ENCODE peak calls at places on chromosomes 2 and 18, in seven cellular contexts. M is transverse colon, Z is HL-60, U is K562, A is endothelial cell of umbilical vein, E is GM23338, C is HCT116. W is an unnamed sample.

GRCh38 chr18:5145168-5145857 is 51.7 kb downstream of the AKAIN1 start:
- DNase-seq in E (no peak), Z (no peak), A (no peak), C (no peak), U (no peak), M (no peak), W (no peak)

GRCh38 chr2:175275499-175275898 is 94.0 kb upstream of the ATP5MC3 start:
- DNase-seq in E (no peak), C (no peak), Z (no peak), M (no peak), A (no peak), U (no peak), W (no peak)

GRCh38 chr2:45256867-45257641 is 247.8 kb upstream of the SIX2 start:
- DNase-seq in M (no peak), U (no peak), C (no peak), E (peak; percentile 57), Z (no peak), A (no peak), W (no peak)

GRCh38 chr18:9237982-9238381 is 96.6 kb upstream of the TWSG1 start:
- DNase-seq in C (no peak), E (no peak), A (no peak), Z (no peak), M (no peak), U (no peak), W (no peak)

GRCh38 chr2:75403991-75404428 is 156.7 kb downstream of the EVA1A start:
- DNase-seq in C (peak; percentile 39), M (no peak), Z (no peak), E (peak; percentile 82), U (peak; percentile 33), A (peak; percentile 57), W (peak; percentile 32)

GRCh38 chr2:126831234-126832005 is 67.3 kb upstream of the TEX51 start:
- DNase-seq in U (no peak), Z (no peak), E (no peak), M (no peak), C (no peak), A (peak; percentile 3), W (no peak)

GRCh38 chr2:117087565-117088291 is 726.8 kb upstream of the DDX18 start:
- DNase-seq in M (no peak), Z (no peak), E (peak; percentile 76), A (no peak), C (no peak), U (no peak), W (no peak)

GRCh38 chr18:11324956-11325873 is 175.8 kb upstream of the PIEZO2 start:
- DNase-seq in A (no peak), E (no peak), Z (no peak), C (no peak), M (no peak), U (no peak), W (no peak)

GRCh38 chr18:3037423-3037915 is 24.5 kb upstream of the LPIN2 start:
- DNase-seq in M (peak; percentile 41), A (peak; percentile 76), E (no peak), U (peak; percentile 73), Z (peak; percentile 82), C (peak; percentile 24), W (peak; percentile 88)

GRCh38 chr2:208545398-208546042 is 138.9 kb downstream of the PTH2R start:
- DNase-seq in M (peak; percentile 21), E (peak; percentile 32), Z (no peak), C (no peak), U (peak; percentile 40), A (no peak), W (no peak)

GRCh38 chr2:108630567-108631405 is 88.5 kb upstream of the RANBP2 start:
- DNase-seq in E (no peak), Z (no peak), C (no peak), U (no peak), A (no peak), M (no peak), W (no peak)

GRCh38 chr2:186716899-186717811 is 23.3 kb downstream of the FAM171B start:
- DNase-seq in C (no peak), E (peak; percentile 56), M (no peak), Z (no peak), A (no peak), U (no peak), W (no peak)

GRCh38 chr2:144032566-144032965 is 487.4 kb downstream of the ZEB2 start:
- DNase-seq in A (no peak), C (no peak), E (no peak), Z (no peak), U (no peak), M (no peak), W (no peak)

GRCh38 chr2:79131687-79132086 is 11.4 kb downstream of the REG1A start:
- DNase-seq in M (no peak), E (no peak), Z (no peak), A (no peak), C (no peak), U (no peak), W (no peak)

GRCh38 chr18:30486856-30487255 is 555.7 kb downstream of the DSC3 start:
- DNase-seq in M (no peak), A (no peak), U (no peak), C (no peak), E (no peak), Z (no peak), W (no peak)

GRCh38 chr2:236663671-236664101 is 94.1 kb downstream of the ACKR3 start:
- DNase-seq in E (no peak), U (no peak), C (no peak), Z (no peak), M (no peak), A (no peak), W (no peak)

GRCh38 chr2:225468131-225468530 is 68.6 kb downstream of the NYAP2 start:
- DNase-seq in A (no peak), E (no peak), M (no peak), Z (no peak), C (no peak), U (no peak), W (no peak)

GRCh38 chr2:230267556-230267955 is 42.0 kb downstream of the SP140 start:
- DNase-seq in M (no peak), U (no peak), E (no peak), Z (no peak), C (no peak), A (no peak), W (no peak)

GRCh38 chr2:7027436-7027835 is 110.2 kb downstream of the RNF144A start:
- DNase-seq in U (no peak), A (no peak), Z (no peak), C (no peak), E (no peak), M (no peak), W (no peak)
- H3K27ac ChIP-seq in U (no peak overlapping the region), A (no peak overlapping the region), Z (no peak overlapping the region), C (no peak overlapping the region), E (no peak overlapping the region), M (no peak overlapping the region), W (no peak overlapping the region)

DNA sequence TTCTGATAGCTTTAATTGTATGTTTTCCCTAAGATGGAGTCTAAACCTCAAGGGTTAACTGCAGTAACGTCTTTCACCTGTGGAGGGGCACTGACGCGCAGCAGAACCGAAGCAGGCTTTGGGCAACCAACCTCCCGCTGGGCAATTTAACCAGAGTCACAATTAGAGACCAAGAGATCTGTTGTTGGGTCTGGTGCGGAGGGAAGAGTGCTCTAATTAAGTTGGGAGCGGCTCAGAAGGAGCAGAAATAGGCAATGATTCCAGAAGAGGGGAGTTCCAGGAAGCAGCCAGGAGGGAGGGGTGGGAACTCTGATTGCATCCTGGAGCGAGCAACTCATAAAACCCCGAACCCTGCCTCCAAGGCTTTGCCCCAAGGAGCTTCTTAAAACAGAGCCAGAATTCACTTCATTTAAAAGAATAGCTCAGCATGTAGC is 245.8 kb downstream of the PAX3 start:
- DNase-seq in Z (no peak), U (no peak), E (peak; percentile 92), A (no peak), M (peak; percentile 9), C (peak; percentile 22), W (no peak)
- TF ChIP-seq POLR2AphosphoS5 in Z (no peak), U (no peak), E (peak; percentile 53), A (no peak), M (no peak), C (no peak), W (no peak)

GRCh38 chr2:205930209-205930608 is 155.8 kb downstream of the INO80D start:
- DNase-seq in U (no peak), C (no peak), Z (no peak), A (peak; percentile 83), M (no peak), E (peak; percentile 19), W (no peak)

GRCh38 chr2:205931388-205931787 is 154.6 kb downstream of the INO80D start:
- DNase-seq in E (no peak), A (no peak), C (no peak), Z (no peak), M (no peak), U (peak; percentile 11), W (no peak)

GRCh38 chr2:205925373-205926337 is 160.3 kb downstream of the INO80D start:
- DNase-seq in Z (peak; percentile 68), E (peak; percentile 86), U (peak; percentile 71), C (no peak), M (peak; percentile 81), A (peak; percentile 79), W (no peak)

GRCh38 chr2:205924676-205925075 is 161.3 kb downstream of the INO80D start:
- DNase-seq in C (no peak), M (no peak), E (no peak), Z (no peak), A (no peak), U (no peak), W (no peak)

DNA sequence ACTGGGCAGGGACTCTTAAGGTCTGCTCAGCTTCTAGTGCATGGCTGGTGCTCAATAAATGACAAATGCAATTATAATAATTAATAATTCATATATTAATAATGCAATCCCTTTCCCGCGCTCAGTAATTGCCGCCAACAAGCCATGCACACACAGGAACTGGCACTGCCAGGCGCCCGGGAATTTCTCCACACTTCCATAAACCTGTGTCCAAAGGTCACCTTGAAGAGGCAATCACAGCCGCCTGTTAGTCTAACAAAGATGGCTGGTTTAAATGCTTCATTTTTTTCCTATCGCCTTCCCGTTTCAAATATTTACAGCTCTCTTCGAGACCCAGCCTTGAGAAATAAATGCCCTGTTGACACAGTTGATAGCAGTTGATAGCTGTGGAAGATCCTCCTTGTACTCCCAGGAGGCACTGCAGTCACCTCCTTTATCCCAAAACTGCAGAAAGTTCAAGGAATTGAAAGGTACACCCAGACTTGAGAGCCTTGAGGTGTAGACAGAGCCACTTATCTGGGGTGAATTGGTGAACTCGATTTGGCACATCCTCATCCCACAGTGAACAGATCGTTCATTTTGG is 156.4 kb downstream of the INO80D start:
- DNase-seq in C (no peak), M (peak; percentile 75), E (no peak), U (no peak), A (no peak), Z (no peak), W (no peak)
- H3K27ac ChIP-seq in C (no peak overlapping the region), M (peak overlapping the region; percentile 68), E (no peak overlapping the region), U (no peak overlapping the region), A (peak overlapping the region; percentile 93), Z (no peak overlapping the region), W (no peak overlapping the region)

DNA sequence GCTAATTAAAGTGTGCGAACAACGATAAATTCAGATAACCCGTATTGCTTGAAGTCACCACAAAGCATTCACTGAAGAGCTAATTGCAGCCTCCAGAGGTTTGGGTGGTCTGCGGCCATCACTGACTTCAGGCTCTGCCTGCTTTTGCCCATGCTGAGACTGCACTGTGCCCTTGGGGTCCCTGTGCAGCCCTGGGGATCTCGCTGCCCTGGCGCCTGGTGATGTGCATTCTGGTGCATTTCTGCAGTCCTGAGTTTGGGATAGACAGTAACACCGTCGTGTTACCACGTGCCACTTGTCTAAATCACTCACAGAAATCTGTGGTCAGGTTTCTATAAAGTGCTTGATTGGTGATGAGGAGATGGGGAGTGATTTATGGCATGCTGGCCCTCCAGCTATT is 27.6 kb downstream of the LDLRAD4 start:
- DNase-seq in A (no peak), Z (no peak), E (no peak), C (no peak), U (no peak), M (no peak), W (no peak)
- TF ChIP-seq POLR2AphosphoS5 in A (no peak), Z (no peak), E (no peak), C (no peak), U (no peak), M (no peak), W (no peak)

W was measured in Panc1.